ENCODE peak calls at places on chromosomes 2 and 18, in five cellular contexts. Q is Caki2, I is astrocyte of the hippocampus, A is RKO, G is activated T-helper 1 cell treated with Interleukin-2 at 50 U/mL for 16 hours. Z is an unnamed sample.

GRCh38 chr2:172021074-172021931 is 21.6 kb downstream of the METAP1D start:
- DNase-seq in G (no peak), I (no peak), A (no peak), Q (peak; percentile 22), Z (no peak)

GRCh38 chr2:169260246-169260645 is 102.1 kb downstream of the LRP2 start:
- DNase-seq in A (peak; percentile 3), G (no peak), I (no peak), Q (no peak), Z (no peak)

GRCh38 chr2:63399171-63399570 is 189.1 kb downstream of the WDPCP start:
- DNase-seq in G (no peak), Q (no peak), I (no peak), A (no peak), Z (no peak)

GRCh38 chr2:106566050-106566449 is 78.9 kb downstream of the CD8B2 start:
- DNase-seq in G (no peak), I (no peak), A (peak; percentile 34), Q (peak; percentile 54), Z (peak; percentile 19)

GRCh38 chr2:136008205-136008865 is 22.9 kb upstream of the DARS1 start:
- DNase-seq in G (peak; percentile 44), Q (no peak), A (no peak), I (no peak), Z (no peak)

GRCh38 chr2:65622499-65622898 is 190.1 kb upstream of the SPRED2 start:
- DNase-seq in A (no peak), Q (no peak), G (no peak), I (no peak), Z (no peak)

GRCh38 chr2:169775765-169776482 is 22.7 kb upstream of the SSB start:
- DNase-seq in A (no peak), Q (peak; percentile 78), I (peak; percentile 26), G (no peak), Z (no peak)

GRCh38 chr2:102253753-102254150 is 57.6 kb upstream of the IL1RL1 start:
- DNase-seq in I (no peak), A (peak; percentile 32), G (no peak), Q (no peak), Z (no peak)

GRCh38 chr18:61556862-61557261 is 223.6 kb downstream of the CDH20 start:
- DNase-seq in G (no peak), Q (no peak), A (no peak), I (no peak), Z (no peak)

GRCh38 chr2:112758701-112759100 is 5.7 kb downstream of the CKAP2L start:
- DNase-seq in G (no peak), A (no peak), Q (no peak), I (no peak), Z (no peak)

GRCh38 chr2:75276093-75277055 is 77.1 kb upstream of the TACR1 start:
- DNase-seq in I (peak; percentile 54), Q (no peak), G (no peak), A (peak; percentile 84), Z (no peak)

GRCh38 chr18:48208432-48208948 is 200.7 kb downstream of the ZBTB7C start:
- DNase-seq in Q (no peak), A (no peak), I (no peak), G (no peak), Z (no peak)

GRCh38 chr18:40375811-40376210 is 1579.2 kb upstream of the PIK3C3 start:
- DNase-seq in I (peak; percentile 11), G (no peak), A (no peak), Q (no peak), Z (no peak)

GRCh38 chr2:20592106-20593071 is 58.5 kb downstream of the HS1BP3 start:
- DNase-seq in I (no peak), Q (no peak), G (no peak), A (no peak), Z (peak; percentile 7)

GRCh38 chr18:42157878-42158277 is 202.8 kb downstream of the PIK3C3 start:
- DNase-seq in A (no peak), I (no peak), G (no peak), Q (no peak), Z (no peak)

GRCh38 chr2:128379021-128380005 is 60.6 kb upstream of the HS6ST1 start:
- DNase-seq in G (no peak), Q (no peak), I (peak; percentile 89), A (no peak), Z (peak; percentile 39)

GRCh38 chr2:117875786-117876185 is 61.3 kb downstream of the DDX18 start:
- DNase-seq in Q (no peak), I (no peak), A (no peak), G (no peak), Z (no peak)

GRCh38 chr2:158060160-158060861 is 41.4 kb upstream of the UPP2 start:
- DNase-seq in Q (no peak), A (no peak), G (no peak), I (no peak), Z (no peak)

GRCh38 chr2:7886665-7887064 is 795.2 kb upstream of the ID2 start:
- DNase-seq in G (no peak), A (no peak), Q (no peak), I (no peak), Z (no peak)

GRCh38 chr2:98464772-98465310 is 20.2 kb downstream of the INPP4A start:
- DNase-seq in G (no peak), Q (no peak), I (no peak), A (no peak), Z (no peak)

GRCh38 chr2:53568463-53568862 is 199.1 kb upstream of the CHAC2 start:
- DNase-seq in A (no peak), Q (no peak), I (no peak), G (no peak), Z (no peak)

GRCh38 chr18:25351280-25351772 is 640 bp downstream of the ZNF521 start:
- DNase-seq in I (no peak), G (no peak), A (no peak), Q (no peak), Z (peak; percentile 39)

GRCh38 chr18:37588289-37588688 is 22.7 kb upstream of the CELF4 start:
- DNase-seq in I (no peak), A (no peak), Q (no peak), G (no peak), Z (no peak)

GRCh38 chr2:196410008-196410407 is 229.5 kb upstream of the CCDC150 start:
- DNase-seq in G (no peak), A (no peak), Q (no peak), I (no peak), Z (no peak)

GRCh38 chr2:43345391-43345813 is 119.0 kb upstream of the ZFP36L2 start:
- DNase-seq in G (no peak), I (peak; percentile 79), Q (no peak), A (no peak), Z (peak; percentile 35)

GRCh38 chr2:189982777-189983394 is 79.6 kb downstream of the MSTN start:
- DNase-seq in G (no peak), I (no peak), A (no peak), Q (no peak), Z (no peak)

GRCh38 chr2:99140056-99140859 is 1.2 kb upstream of the C2orf15 start:
- DNase-seq in G (no peak), A (no peak), Q (no peak), I (no peak), Z (no peak)

GRCh38 chr2:209463226-209463625 is 39.4 kb downstream of the MAP2 start:
- DNase-seq in I (no peak), A (no peak), Q (no peak), G (no peak), Z (no peak)

GRCh38 chr18:22789600-22789999 is 143.5 kb upstream of the RBBP8 start:
- DNase-seq in A (no peak), G (no peak), I (peak; percentile 29), Q (no peak), Z (no peak)